ENCODE peak calls at places on chromosomes 4 and X, in ten cellular contexts. H is effector memory CD8-positive, alpha-beta T cell; Y is naive thymus-derived CD4-positive, alpha-beta T cell; U is sciatic nerve; T is CD8-positive, alpha-beta T cell; W is left ventricle myocardium superior; S is activated CD8-positive, alpha-beta memory T cell treated with anti-CD3 and anti-CD28 coated beads, Interleukin-2, amount 10 ng/mL, durations not matched to agents 7 days and 5 days; P is omental fat pad; R is SK-N-SH treated with all-trans-retinoic acid at 6 μM for 48 hours; A is natural killer cell. G is an unnamed sample.

GRCh38 chrX:129600981-129601424 is 53.8 kb downstream of the APLN start:
- ATAC-seq in H (peak; percentile 52), Y (peak; percentile 55), U (peak; percentile 83), T (no peak), W (peak; percentile 20), S (no peak), P (no peak), R (peak; percentile 64), A (peak; percentile 52), G (peak; percentile 13)

GRCh38 chr4:163568835-163569234 is 74.3 kb downstream of the TMA16 start:
- ATAC-seq in H (no peak), Y (no peak), U (no peak), T (no peak), W (no peak), S (no peak), P (no peak), R (no peak), A (no peak), G (no peak)

GRCh38 chr4:7206856-7207567 is 14.7 kb downstream of the SORCS2 start:
- ATAC-seq in H (no peak), Y (no peak), U (peak; percentile 95), T (no peak), W (peak; percentile 99), S (no peak), P (peak; percentile 92), R (peak; percentile 97), A (no peak), G (peak; percentile 97)

GRCh38 chrX:113726466-113726865 is 857.4 kb upstream of the HTR2C start:
- ATAC-seq in H (no peak), Y (no peak), U (no peak), T (no peak), W (no peak), S (no peak), P (no peak), R (no peak), A (no peak), G (no peak)

GRCh38 chrX:1564750-1565683 is 26.4 kb upstream of the AKAP17A start:
- ATAC-seq in H (no peak), Y (no peak), U (no peak), T (no peak), W (no peak), S (no peak), P (no peak), R (no peak), A (no peak), G (no peak)

GRCh38 chr4:24644983-24645764 is 60.8 kb upstream of the DHX15 start:
- ATAC-seq in H (no peak), Y (no peak), U (no peak), T (no peak), W (no peak), S (no peak), P (no peak), R (peak; percentile 66), A (peak; percentile 28), G (no peak)

GRCh38 chr4:41134581-41134980 is 79.8 kb downstream of the APBB2 start:
- ATAC-seq in H (no peak), Y (no peak), U (peak; percentile 90), T (no peak), W (peak; percentile 84), S (no peak), P (peak; percentile 59), R (no peak), A (no peak), G (no peak)

GRCh38 chr4:113695328-113696169 is 66.0 kb downstream of the CAMK2D start:
- ATAC-seq in H (no peak), Y (no peak), U (no peak), T (no peak), W (peak; percentile 18), S (no peak), P (no peak), R (no peak), A (no peak), G (no peak)

GRCh38 chr4:75016472-75016871 is 83.6 kb downstream of the PARM1 start:
- ATAC-seq in H (no peak), Y (no peak), U (no peak), T (no peak), W (peak; percentile 76), S (no peak), P (no peak), R (no peak), A (no peak), G (no peak)

GRCh38 chr4:6206771-6207290 is 6.5 kb upstream of the JAKMIP1 start:
- ATAC-seq in H (no peak), Y (no peak), U (no peak), T (no peak), W (no peak), S (no peak), P (no peak), R (no peak), A (no peak), G (no peak)

GRCh38 chr4:36399762-36400353 is 118.4 kb downstream of the DTHD1 start:
- ATAC-seq in H (peak; percentile 69), Y (peak; percentile 81), U (no peak), T (peak; percentile 76), W (no peak), S (peak; percentile 55), P (peak; percentile 23), R (peak; percentile 37), A (peak; percentile 65), G (no peak)

GRCh38 chr4:820230-821172 is 5.4 kb downstream of the CPLX1 start:
- ATAC-seq in H (no peak), Y (no peak), U (no peak), T (no peak), W (no peak), S (no peak), P (no peak), R (no peak), A (no peak), G (no peak)

GRCh38 chr4:142443469-142443868 is 402.6 kb downstream of the INPP4B start:
- ATAC-seq in H (no peak), Y (no peak), U (no peak), T (no peak), W (no peak), S (no peak), P (no peak), R (no peak), A (no peak), G (no peak)

GRCh38 chr4:76748649-76749048 is 149.3 kb downstream of the SOWAHB start:
- ATAC-seq in H (no peak), Y (no peak), U (peak; percentile 63), T (no peak), W (no peak), S (no peak), P (no peak), R (peak; percentile 5), A (no peak), G (no peak)

GRCh38 chrX:113075521-113075920 is 234.9 kb upstream of the AMOT start:
- ATAC-seq in H (no peak), Y (no peak), U (no peak), T (no peak), W (no peak), S (no peak), P (no peak), R (no peak), A (no peak), G (no peak)

GRCh38 chr4:101865501-101866062 is 75.1 kb downstream of the BANK1 start:
- ATAC-seq in H (no peak), Y (no peak), U (no peak), T (no peak), W (no peak), S (no peak), P (no peak), R (no peak), A (no peak), G (no peak)

GRCh38 chr4:159185593-159186023 is 82.7 kb downstream of the RAPGEF2 start:
- ATAC-seq in H (no peak), Y (no peak), U (no peak), T (no peak), W (no peak), S (no peak), P (no peak), R (no peak), A (no peak), G (no peak)

GRCh38 chr4:186307916-186308315 is 41.9 kb downstream of the F11 start:
- ATAC-seq in H (no peak), Y (no peak), U (peak; percentile 64), T (no peak), W (peak; percentile 76), S (no peak), P (no peak), R (no peak), A (no peak), G (no peak)

GRCh38 chrX:41705680-41706374 is 17.1 kb downstream of the GPR34 start:
- ATAC-seq in H (peak; percentile 22), Y (peak; percentile 54), U (peak; percentile 74), T (no peak), W (peak; percentile 56), S (no peak), P (no peak), R (no peak), A (no peak), G (no peak)

GRCh38 chr4:131137196-131137595 is 2011.9 kb upstream of the PCDH10 start:
- ATAC-seq in H (no peak), Y (no peak), U (no peak), T (no peak), W (no peak), S (no peak), P (no peak), R (no peak), A (no peak), G (no peak)

GRCh38 chrX:19684265-19684664 is 169.0 kb upstream of the MAP3K15 start:
- ATAC-seq in H (no peak), Y (no peak), U (no peak), T (peak; percentile 7), W (no peak), S (peak; percentile 16), P (no peak), R (no peak), A (no peak), G (no peak)

GRCh38 chrX:46554942-46555341 is 9.7 kb upstream of the ZNF674 start:
- ATAC-seq in H (no peak), Y (no peak), U (peak; percentile 52), T (no peak), W (no peak), S (no peak), P (no peak), R (peak; percentile 70), A (no peak), G (no peak)

GRCh38 chr4:42633605-42634388 is 23.1 kb downstream of the ATP8A1 start:
- ATAC-seq in H (no peak), Y (no peak), U (no peak), T (no peak), W (no peak), S (peak; percentile 63), P (no peak), R (no peak), A (no peak), G (no peak)

GRCh38 chr4:92234393-92235176 is 69.2 kb upstream of the GRID2 start:
- ATAC-seq in H (no peak), Y (no peak), U (no peak), T (no peak), W (no peak), S (no peak), P (no peak), R (peak; percentile 96), A (no peak), G (no peak)

GRCh38 chrX:47209508-47210238 is 8.8 kb upstream of the CDK16 start:
- ATAC-seq in H (no peak), Y (no peak), U (no peak), T (no peak), W (peak; percentile 86), S (no peak), P (no peak), R (no peak), A (no peak), G (no peak)

GRCh38 chr4:183635333-183635732 is 23.7 kb downstream of the RWDD4 start:
- ATAC-seq in H (no peak), Y (no peak), U (no peak), T (no peak), W (peak; percentile 60), S (no peak), P (no peak), R (no peak), A (no peak), G (no peak)